ENCODE peak calls at places on chromosomes 7 and 10, in four cellular contexts. T, R, V and A are unnamed samples. For H3K4me1, the result is how much of the 10 kb centered on the place peaks cover.

GRCh38 chr10:128629111-128630096 is 503.2 kb upstream of the MKI67 start:
- DNase-seq in R (no peak), T (peak), V (no peak), A (no peak)

GRCh38 chr10:24313233-24313632 is 104.3 kb downstream of the KIAA1217 start:
- DNase-seq in T (no peak), V (no peak), R (no peak), A (no peak)

GRCh38 chr10:51711519-51711891 is 12.1 kb upstream of the CSTF2T start:
- DNase-seq in T (no peak), R (no peak), V (no peak), A (no peak)

GRCh38 chr7:134908289-134908688 is 78.0 kb upstream of the AGBL3 start:
- DNase-seq in R (no peak), T (no peak), V (no peak), A (no peak)

GRCh38 chr7:389911-390601 is 100.1 kb downstream of the FOXL3 start:
- DNase-seq in R (no peak), T (peak), V (no peak), A (no peak)

GRCh38 chr10:84946984-84947383 is 618.6 kb downstream of the CCSER2 start:
- DNase-seq in R (no peak), V (no peak), T (no peak), A (no peak)

GRCh38 chr7:54615545-54615944 is 73.4 kb downstream of the VSTM2A start:
- DNase-seq in V (no peak), R (no peak), T (no peak), A (no peak)

GRCh38 chr10:6124666-6125065 is 35.8 kb downstream of the RBM17 start:
- DNase-seq in R (peak), V (peak), T (no peak), A (no peak)

GRCh38 chr10:85147346-85148250 is 819.2 kb downstream of the CCSER2 start:
- DNase-seq in V (peak), R (no peak), T (no peak), A (no peak)

GRCh38 chr7:155298834-155299538 is 1.3 kb downstream of the INSIG1 start:
- DNase-seq in T (peak), V (peak), R (peak), A (peak)

GRCh38 chr7:1457059-1457948 is 2.0 kb downstream of the MICALL2 start:
- DNase-seq in R (no peak), T (no peak), V (no peak), A (no peak)

GRCh38 chr7:1459930-1460756 is 873 bp upstream of the MICALL2 start:
- DNase-seq in R (peak), T (no peak), V (peak), A (no peak)

GRCh38 chr7:1459512-1459892 is 232 bp upstream of the MICALL2 start:
- DNase-seq in R (peak), V (peak), T (peak), A (peak)

GRCh38 chr7:1458676-1459511 is at the start of gene MICALL2:
- DNase-seq in T (peak), R (peak), V (peak), A (no peak)

DNA sequence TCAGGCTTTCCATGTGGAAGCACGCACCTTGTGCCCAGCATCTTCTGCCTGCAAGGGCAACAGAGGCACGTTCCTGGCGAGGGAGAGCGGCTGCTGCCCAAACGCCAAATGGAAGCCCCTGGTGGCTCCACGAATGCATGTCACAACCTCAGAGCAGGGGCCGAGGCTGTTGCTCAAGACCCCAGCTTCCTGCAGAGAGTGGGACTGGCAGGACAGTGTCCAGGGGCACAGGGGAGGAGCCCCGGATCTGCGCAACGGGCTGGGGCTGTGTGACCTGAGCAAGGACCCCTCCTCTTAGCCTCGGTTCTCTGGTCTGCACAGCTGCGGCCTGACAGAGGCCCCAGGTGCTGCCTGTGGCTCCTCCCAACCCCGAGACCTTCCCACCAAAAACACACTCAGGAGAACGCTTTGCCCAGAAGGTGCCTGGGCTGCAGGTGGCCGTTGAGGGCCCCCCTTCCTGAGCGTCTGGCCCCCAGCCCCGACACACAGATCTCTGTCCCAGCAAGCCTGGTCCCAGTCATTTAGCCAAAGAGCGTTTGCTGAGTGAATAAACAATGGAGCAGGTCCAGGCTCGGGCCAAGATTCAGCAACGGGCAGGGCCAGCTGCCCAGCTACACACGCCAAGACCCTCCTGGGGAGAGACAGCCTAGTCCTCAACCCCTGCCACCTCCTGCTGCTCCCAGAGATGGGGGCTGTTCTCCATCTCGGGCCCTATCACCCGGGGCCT is 1.2 kb downstream of the MICALL2 start:
- DNase-seq in R (no peak), V (no peak), T (no peak), A (no peak)
- H3K4me1 ChIP-seq in R (half or more), V (half or more), T (half or more), A (half or more)

GRCh38 chr10:125084191-125085186 is 75.9 kb downstream of the CTBP2 start:
- DNase-seq in T (peak), V (no peak), R (no peak), A (no peak)

GRCh38 chr10:125087191-125087896 is 73.0 kb downstream of the CTBP2 start:
- DNase-seq in R (no peak), V (no peak), T (peak), A (no peak)

GRCh38 chr10:125083576-125083920 is 76.8 kb downstream of the CTBP2 start:
- DNase-seq in T (peak), R (no peak), V (no peak), A (no peak)

GRCh38 chr10:125086716-125087115 is 73.6 kb downstream of the CTBP2 start:
- DNase-seq in R (no peak), V (no peak), T (peak), A (no peak)

DNA sequence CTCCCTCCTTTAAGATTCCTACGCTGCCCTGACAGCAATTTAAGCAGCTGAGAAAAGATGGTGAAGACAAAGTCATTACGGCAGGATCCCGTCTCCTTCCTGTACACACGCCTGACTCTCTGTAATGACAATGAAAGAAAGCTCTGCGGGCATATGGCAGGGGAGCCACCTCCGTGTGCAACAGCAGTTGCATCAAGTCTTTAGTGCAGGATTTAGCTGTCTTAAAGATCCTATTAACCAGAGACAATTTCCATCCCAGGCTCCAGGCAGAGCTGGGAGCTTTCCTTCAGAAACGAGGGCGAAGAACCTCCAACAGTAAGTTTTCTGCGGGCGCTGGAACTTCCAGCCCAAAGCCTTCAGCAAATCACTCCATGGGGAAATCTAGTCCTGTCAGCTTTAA is 75.1 kb downstream of the CTBP2 start:
- DNase-seq in R (no peak), T (peak), V (no peak), A (no peak)
- H3K4me1 ChIP-seq in R (under half), T (under half), V (under half), A (under half)

GRCh38 chr10:101008823-101009423 is 9.3 kb downstream of the LZTS2 start:
- DNase-seq in V (no peak), R (no peak), T (no peak), A (no peak)
- H3K4me1 ChIP-seq in V (under half), R (under half), T (under half), A (half or more)

DNA sequence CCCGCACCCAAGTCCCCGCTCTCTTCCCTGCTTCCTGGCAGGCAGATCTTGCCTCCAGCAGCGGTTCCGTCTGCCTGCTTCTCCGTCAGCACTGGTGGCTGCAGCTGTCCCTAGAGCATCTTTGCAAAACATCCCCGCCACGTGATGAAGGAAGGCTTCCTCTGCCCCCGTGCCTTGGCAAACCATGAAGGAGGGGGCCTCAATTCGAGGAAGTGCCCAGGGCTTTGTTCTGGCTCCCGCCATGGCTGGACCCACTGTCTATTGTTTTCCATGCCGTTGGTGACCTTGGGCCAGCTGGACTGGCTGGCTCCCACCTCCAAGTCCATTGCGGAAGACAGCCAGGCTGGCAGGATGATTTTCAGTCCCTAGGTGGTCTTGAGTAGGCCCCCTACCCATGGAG is 13.2 kb upstream of the AQP1 start:
- DNase-seq in R (no peak), T (no peak), V (no peak), A (no peak)
- H3K4me1 ChIP-seq in R (under half), T (half or more), V (half or more), A (under half)

GRCh38 chr10:938954-939678 is 7.6 kb upstream of the LARP4B start:
- DNase-seq in T (no peak), V (no peak), R (no peak), A (no peak)
- H3K4me1 ChIP-seq in T (under half), V (under half), R (under half), A (under half)